ENCODE peak calls at places on chromosome 2, in five cellular contexts. Y, C, M, I and A are unnamed samples. For H3K4me1, the result is how much of the 10 kb centered on the place peaks cover.

GRCh38 chr2:101735166-101735533 is 37.6 kb downstream of the MAP4K4 start:
- DNase-seq in Y (no peak), C (no peak), M (no peak), I (no peak), A (no peak)

GRCh38 chr2:10905006-10905871 is 6.5 kb upstream of the KCNF1 start:
- DNase-seq in Y (no peak), C (no peak), M (no peak), I (no peak), A (no peak)

GRCh38 chr2:231527091-231527395 is 3.2 kb downstream of the NMUR1 start:
- DNase-seq in Y (no peak), C (no peak), M (no peak), I (no peak), A (peak)

GRCh38 chr2:101479328-101479727 is 4.4 kb upstream of the RFX8 start:
- DNase-seq in Y (no peak), C (no peak), M (no peak), I (no peak), A (peak)

GRCh38 chr2:183455056-183455455 is 330.8 kb downstream of the NUP35 start:
- DNase-seq in Y (no peak), C (no peak), M (no peak), I (no peak), A (no peak)

GRCh38 chr2:59884166-59884565 is 669.3 kb downstream of the BCL11A start:
- DNase-seq in Y (no peak), C (no peak), M (no peak), I (no peak), A (no peak)

GRCh38 chr2:73176205-73176880 is 26.0 kb upstream of the NOTO start:
- DNase-seq in Y (no peak), C (no peak), M (no peak), I (peak), A (peak)

GRCh38 chr2:15447381-15447780 is 113.8 kb downstream of the NBAS start:
- DNase-seq in Y (no peak), C (no peak), M (no peak), I (no peak), A (no peak)

GRCh38 chr2:222943820-222944219 is 83.0 kb downstream of the ACSL3 start:
- DNase-seq in Y (no peak), C (no peak), M (no peak), I (no peak), A (peak)

GRCh38 chr2:157438907-157439791 is 4.7 kb downstream of the CYTIP start:
- DNase-seq in Y (no peak), C (no peak), M (no peak), I (no peak), A (no peak)

GRCh38 chr2:135825855-135826190 is 11.2 kb downstream of the LCT start:
- DNase-seq in Y (no peak), C (no peak), M (no peak), I (no peak), A (no peak)

GRCh38 chr2:128798502-128799283 is 480.0 kb upstream of the HS6ST1 start:
- DNase-seq in Y (no peak), C (no peak), M (no peak), I (no peak), A (no peak)

GRCh38 chr2:179991344-179991743 is 15.8 kb downstream of the CWC22 start:
- DNase-seq in Y (no peak), C (peak), M (no peak), I (no peak), A (peak)

DNA sequence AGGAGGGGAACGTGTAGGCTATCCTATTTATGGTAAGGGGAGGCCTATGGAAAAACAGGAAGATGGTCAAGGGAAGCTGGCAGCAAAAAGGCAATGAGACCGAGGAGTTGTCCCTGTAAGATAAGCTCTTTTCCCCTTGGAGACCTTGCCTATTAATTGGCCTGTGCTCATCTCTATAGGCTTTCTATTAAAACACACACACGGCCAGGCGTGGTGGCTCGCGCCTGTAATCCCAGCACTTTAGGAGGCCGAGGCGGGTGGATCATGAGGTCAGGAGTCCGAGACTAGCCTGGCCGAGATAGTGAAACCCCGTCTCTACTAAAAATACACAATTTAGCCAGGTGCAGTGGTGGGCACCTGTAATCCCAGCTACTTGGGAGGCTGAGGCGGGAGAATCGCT is 32.1 kb downstream of the EPAS1 start:
- DNase-seq in Y (no peak), C (no peak), M (no peak), I (no peak), A (no peak)
- H3K4me1 ChIP-seq in Y (under half), C (under half), M (under half), I (half or more), A (under half)

GRCh38 chr2:218983971-218984238 is 1.1 kb downstream of the FEV start:
- DNase-seq in Y (no peak), C (no peak), M (no peak), I (no peak), A (no peak)

GRCh38 chr2:218984239-218985020 is 554 bp downstream of the FEV start:
- DNase-seq in Y (no peak), C (no peak), M (no peak), I (no peak), A (peak)

GRCh38 chr2:218985325-218986091 is 524 bp upstream of the FEV start:
- DNase-seq in Y (no peak), C (peak), M (no peak), I (no peak), A (peak)

GRCh38 chr2:218986148-218986761 is 1.3 kb upstream of the FEV start:
- DNase-seq in Y (no peak), C (no peak), M (no peak), I (no peak), A (no peak)

DNA sequence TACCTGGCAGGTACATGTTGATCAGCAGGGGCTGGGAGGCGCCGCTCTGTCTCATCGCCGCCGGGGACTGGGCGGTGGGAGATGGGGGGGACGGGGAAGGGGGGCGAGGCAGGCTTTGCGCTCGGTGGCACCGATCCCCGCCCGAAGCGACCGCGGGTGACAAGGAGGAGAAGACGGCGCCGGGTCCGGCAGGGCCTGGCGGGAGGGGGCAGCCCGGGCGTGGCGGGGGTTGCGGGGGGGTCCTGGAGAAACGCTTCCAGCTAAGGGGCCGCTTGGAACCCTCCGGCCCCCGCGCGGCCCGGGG is at the start of gene FEV:
- DNase-seq in Y (no peak), C (no peak), M (no peak), I (no peak), A (no peak)
- TF ChIP-seq CREB1 in Y (no peak), C (no peak), M (no peak), I (no peak), A (no peak)

GRCh38 chr2:236668531-236668969 is 98.9 kb downstream of the ACKR3 start:
- DNase-seq in Y (no peak), C (no peak), M (no peak), I (no peak), A (no peak)

GRCh38 chr2:236671820-236672520 is 102.3 kb downstream of the ACKR3 start:
- DNase-seq in Y (no peak), C (no peak), M (no peak), I (no peak), A (no peak)

GRCh38 chr2:236672606-236673005 is 103.0 kb downstream of the ACKR3 start:
- DNase-seq in Y (no peak), C (no peak), M (no peak), I (no peak), A (no peak)

GRCh38 chr2:236667526-236667925 is 97.9 kb downstream of the ACKR3 start:
- DNase-seq in Y (no peak), C (no peak), M (no peak), I (no peak), A (no peak)

GRCh38 chr2:236670235-236670620 is 100.6 kb downstream of the ACKR3 start:
- DNase-seq in Y (no peak), C (no peak), M (no peak), I (no peak), A (no peak)
- H3K4me1 ChIP-seq in Y (under half), C (under half), M (under half), I (under half), A (under half)

GRCh38 chr2:84022810-84023431 is 436.2 kb downstream of the SUCLG1 start:
- DNase-seq in Y (no peak), C (peak), M (no peak), I (peak), A (peak)
- TF ChIP-seq CREB1 in Y (no peak), C (no peak), M (no peak), I (no peak), A (no peak)

GRCh38 chr2:144376475-144376874 is 143.4 kb downstream of the ZEB2 start:
- DNase-seq in Y (no peak), C (no peak), M (no peak), I (no peak), A (no peak)

GRCh38 chr2:144370937-144371584 is 148.9 kb downstream of the ZEB2 start:
- DNase-seq in Y (no peak), C (peak), M (no peak), I (peak), A (no peak)

GRCh38 chr2:144374163-144374661 is 145.7 kb downstream of the ZEB2 start:
- DNase-seq in Y (no peak), C (no peak), M (peak), I (no peak), A (no peak)

GRCh38 chr2:144369416-144369815 is 150.5 kb downstream of the ZEB2 start:
- DNase-seq in Y (no peak), C (no peak), M (no peak), I (no peak), A (no peak)

DNA sequence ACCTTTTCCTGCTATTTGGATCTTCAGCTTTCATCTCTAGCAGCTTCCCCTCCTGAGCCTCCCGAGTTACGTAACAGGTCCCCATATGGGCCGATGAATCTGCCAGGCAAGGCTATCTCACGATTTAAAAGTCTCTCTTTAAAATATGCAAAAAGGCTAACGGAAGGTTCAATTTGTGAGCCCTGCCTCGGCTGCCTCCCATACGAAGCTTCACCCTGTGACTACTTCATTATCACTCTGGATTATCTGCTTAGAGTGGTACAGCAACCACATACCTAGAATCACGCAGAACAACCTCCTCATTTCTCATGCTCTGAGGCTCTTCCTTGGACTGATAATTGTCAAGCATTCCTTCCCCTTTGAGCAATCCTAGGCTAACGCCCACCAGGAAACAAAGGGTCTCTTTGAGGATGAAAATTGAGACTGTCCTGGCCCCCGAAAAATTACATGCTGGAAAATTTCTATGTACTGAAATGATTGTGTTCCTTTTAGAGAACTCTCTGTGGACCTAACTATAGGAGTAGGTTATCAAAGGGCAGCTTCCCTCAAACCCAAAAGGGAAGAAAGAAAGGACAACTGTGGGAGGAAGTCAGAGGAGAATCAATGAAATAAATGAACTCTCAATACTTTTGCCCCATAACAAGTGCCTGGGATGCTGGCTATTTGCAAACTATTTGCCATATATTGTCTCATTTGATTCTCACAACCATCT is 147.3 kb downstream of the ZEB2 start:
- DNase-seq in Y (no peak), C (peak), M (no peak), I (no peak), A (no peak)
- H3K4me1 ChIP-seq in Y (under half), C (under half), M (under half), I (under half), A (under half)